ENCODE peak calls at places on chromosomes 2 and 18, in six cellular contexts. One of them, this sample, is unnamed.

GRCh38 chr2:120616261-120616660 is 119.4 kb upstream of the GLI2 start:
- DNase-seq in stimulated activated CD8-positive, alpha-beta memory T cell treated with anti-CD3 and anti-CD28 coated beads, Interleukin-4, amount 100 ng/mL, for 1 hour: no peak
- DNase-seq in foreskin melanocyte: no peak
- DNase-seq in NT2/D1: no peak
- DNase-seq in activated naive CD4-positive, alpha-beta T cell: no peak
- DNase-seq in activated T-helper 9 cell treated with anti-CD3 and anti-CD28 coated beads, Interleukin-2, amount 50 U/mL, for 16 hours: no peak
- DNase-seq in this sample: no peak

GRCh38 chr2:171080607-171081006 is 80.1 kb downstream of the TLK1 start:
- DNase-seq in stimulated activated CD8-positive, alpha-beta memory T cell treated with anti-CD3 and anti-CD28 coated beads, Interleukin-4, amount 100 ng/mL, for 1 hour: no peak
- DNase-seq in foreskin melanocyte: no peak
- DNase-seq in NT2/D1: no peak
- DNase-seq in activated naive CD4-positive, alpha-beta T cell: no peak
- DNase-seq in activated T-helper 9 cell treated with anti-CD3 and anti-CD28 coated beads, Interleukin-2, amount 50 U/mL, for 16 hours: no peak
- DNase-seq in this sample: no peak

GRCh38 chr2:231965118-231965517 is 3.6 kb downstream of the DIS3L2 start:
- DNase-seq in stimulated activated CD8-positive, alpha-beta memory T cell treated with anti-CD3 and anti-CD28 coated beads, Interleukin-4, amount 100 ng/mL, for 1 hour: no peak
- DNase-seq in foreskin melanocyte: no peak
- DNase-seq in NT2/D1: no peak
- DNase-seq in activated naive CD4-positive, alpha-beta T cell: no peak
- DNase-seq in activated T-helper 9 cell treated with anti-CD3 and anti-CD28 coated beads, Interleukin-2, amount 50 U/mL, for 16 hours: no peak
- DNase-seq in this sample: no peak

GRCh38 chr18:57443247-57443646 is 8.1 kb downstream of the ONECUT2 start:
- DNase-seq in stimulated activated CD8-positive, alpha-beta memory T cell treated with anti-CD3 and anti-CD28 coated beads, Interleukin-4, amount 100 ng/mL, for 1 hour: no peak
- DNase-seq in foreskin melanocyte: no peak
- DNase-seq in NT2/D1: no peak
- DNase-seq in activated naive CD4-positive, alpha-beta T cell: no peak
- DNase-seq in activated T-helper 9 cell treated with anti-CD3 and anti-CD28 coated beads, Interleukin-2, amount 50 U/mL, for 16 hours: no peak
- DNase-seq in this sample: no peak

GRCh38 chr2:237697586-237698337 is 70.4 kb downstream of the LRRFIP1 start:
- DNase-seq in stimulated activated CD8-positive, alpha-beta memory T cell treated with anti-CD3 and anti-CD28 coated beads, Interleukin-4, amount 100 ng/mL, for 1 hour: no peak
- DNase-seq in foreskin melanocyte: peak; percentile 57
- DNase-seq in NT2/D1: no peak
- DNase-seq in activated naive CD4-positive, alpha-beta T cell: no peak
- DNase-seq in activated T-helper 9 cell treated with anti-CD3 and anti-CD28 coated beads, Interleukin-2, amount 50 U/mL, for 16 hours: no peak
- DNase-seq in this sample: no peak

GRCh38 chr18:73617981-73618380 is 529.7 kb downstream of the FBXO15 start:
- DNase-seq in stimulated activated CD8-positive, alpha-beta memory T cell treated with anti-CD3 and anti-CD28 coated beads, Interleukin-4, amount 100 ng/mL, for 1 hour: no peak
- DNase-seq in foreskin melanocyte: no peak
- DNase-seq in NT2/D1: no peak
- DNase-seq in activated naive CD4-positive, alpha-beta T cell: no peak
- DNase-seq in activated T-helper 9 cell treated with anti-CD3 and anti-CD28 coated beads, Interleukin-2, amount 50 U/mL, for 16 hours: no peak
- DNase-seq in this sample: peak; percentile 15

GRCh38 chr2:233430091-233430490 is 75.8 kb downstream of the DGKD start:
- DNase-seq in stimulated activated CD8-positive, alpha-beta memory T cell treated with anti-CD3 and anti-CD28 coated beads, Interleukin-4, amount 100 ng/mL, for 1 hour: no peak
- DNase-seq in foreskin melanocyte: no peak
- DNase-seq in NT2/D1: no peak
- DNase-seq in activated naive CD4-positive, alpha-beta T cell: no peak
- DNase-seq in activated T-helper 9 cell treated with anti-CD3 and anti-CD28 coated beads, Interleukin-2, amount 50 U/mL, for 16 hours: no peak
- DNase-seq in this sample: no peak

GRCh38 chr2:241617431-241618154 is 19.4 kb downstream of the THAP4 start:
- DNase-seq in stimulated activated CD8-positive, alpha-beta memory T cell treated with anti-CD3 and anti-CD28 coated beads, Interleukin-4, amount 100 ng/mL, for 1 hour: no peak
- DNase-seq in foreskin melanocyte: no peak
- DNase-seq in NT2/D1: no peak
- DNase-seq in activated naive CD4-positive, alpha-beta T cell: no peak
- DNase-seq in activated T-helper 9 cell treated with anti-CD3 and anti-CD28 coated beads, Interleukin-2, amount 50 U/mL, for 16 hours: no peak
- DNase-seq in this sample: peak; percentile 44

GRCh38 chr2:59888015-59888414 is 665.4 kb downstream of the BCL11A start:
- DNase-seq in stimulated activated CD8-positive, alpha-beta memory T cell treated with anti-CD3 and anti-CD28 coated beads, Interleukin-4, amount 100 ng/mL, for 1 hour: no peak
- DNase-seq in foreskin melanocyte: no peak
- DNase-seq in NT2/D1: peak; percentile 43
- DNase-seq in activated naive CD4-positive, alpha-beta T cell: peak; percentile 19
- DNase-seq in activated T-helper 9 cell treated with anti-CD3 and anti-CD28 coated beads, Interleukin-2, amount 50 U/mL, for 16 hours: no peak
- DNase-seq in this sample: no peak

GRCh38 chr2:106095478-106096392 is 98.4 kb downstream of the UXS1 start:
- DNase-seq in stimulated activated CD8-positive, alpha-beta memory T cell treated with anti-CD3 and anti-CD28 coated beads, Interleukin-4, amount 100 ng/mL, for 1 hour: peak; percentile 51
- DNase-seq in foreskin melanocyte: no peak
- DNase-seq in NT2/D1: no peak
- DNase-seq in activated naive CD4-positive, alpha-beta T cell: peak; percentile 77
- DNase-seq in activated T-helper 9 cell treated with anti-CD3 and anti-CD28 coated beads, Interleukin-2, amount 50 U/mL, for 16 hours: peak; percentile 57
- DNase-seq in this sample: no peak

GRCh38 chr2:97871096-97871780 is 124.5 kb downstream of the TMEM131 start:
- DNase-seq in stimulated activated CD8-positive, alpha-beta memory T cell treated with anti-CD3 and anti-CD28 coated beads, Interleukin-4, amount 100 ng/mL, for 1 hour: no peak
- DNase-seq in foreskin melanocyte: no peak
- DNase-seq in NT2/D1: no peak
- DNase-seq in activated naive CD4-positive, alpha-beta T cell: no peak
- DNase-seq in activated T-helper 9 cell treated with anti-CD3 and anti-CD28 coated beads, Interleukin-2, amount 50 U/mL, for 16 hours: no peak
- DNase-seq in this sample: peak; percentile 52

GRCh38 chr18:59072727-59073421 is 66.8 kb upstream of the SEC11C start:
- DNase-seq in stimulated activated CD8-positive, alpha-beta memory T cell treated with anti-CD3 and anti-CD28 coated beads, Interleukin-4, amount 100 ng/mL, for 1 hour: no peak
- DNase-seq in foreskin melanocyte: no peak
- DNase-seq in NT2/D1: no peak
- DNase-seq in activated naive CD4-positive, alpha-beta T cell: no peak
- DNase-seq in activated T-helper 9 cell treated with anti-CD3 and anti-CD28 coated beads, Interleukin-2, amount 50 U/mL, for 16 hours: no peak
- DNase-seq in this sample: no peak

GRCh38 chr18:77133051-77133919 is 702 bp upstream of the MBP start:
- DNase-seq in stimulated activated CD8-positive, alpha-beta memory T cell treated with anti-CD3 and anti-CD28 coated beads, Interleukin-4, amount 100 ng/mL, for 1 hour: no peak
- DNase-seq in foreskin melanocyte: peak; percentile 59
- DNase-seq in NT2/D1: no peak
- DNase-seq in activated naive CD4-positive, alpha-beta T cell: no peak
- DNase-seq in activated T-helper 9 cell treated with anti-CD3 and anti-CD28 coated beads, Interleukin-2, amount 50 U/mL, for 16 hours: no peak
- DNase-seq in this sample: peak; percentile 51

GRCh38 chr2:62287895-62288589 is 92.1 kb downstream of the B3GNT2 start:
- DNase-seq in stimulated activated CD8-positive, alpha-beta memory T cell treated with anti-CD3 and anti-CD28 coated beads, Interleukin-4, amount 100 ng/mL, for 1 hour: no peak
- DNase-seq in foreskin melanocyte: peak; percentile 58
- DNase-seq in NT2/D1: no peak
- DNase-seq in activated naive CD4-positive, alpha-beta T cell: no peak
- DNase-seq in activated T-helper 9 cell treated with anti-CD3 and anti-CD28 coated beads, Interleukin-2, amount 50 U/mL, for 16 hours: no peak
- DNase-seq in this sample: peak; percentile 98

GRCh38 chr2:112640800-112641675 is 4.7 kb upstream of the SLC20A1 start:
- DNase-seq in stimulated activated CD8-positive, alpha-beta memory T cell treated with anti-CD3 and anti-CD28 coated beads, Interleukin-4, amount 100 ng/mL, for 1 hour: no peak
- DNase-seq in foreskin melanocyte: peak; percentile 65
- DNase-seq in NT2/D1: no peak
- DNase-seq in activated naive CD4-positive, alpha-beta T cell: no peak
- DNase-seq in activated T-helper 9 cell treated with anti-CD3 and anti-CD28 coated beads, Interleukin-2, amount 50 U/mL, for 16 hours: no peak
- DNase-seq in this sample: peak; percentile 81

GRCh38 chr2:68766378-68766845 is 31.8 kb downstream of the ARHGAP25 start:
- DNase-seq in stimulated activated CD8-positive, alpha-beta memory T cell treated with anti-CD3 and anti-CD28 coated beads, Interleukin-4, amount 100 ng/mL, for 1 hour: no peak
- DNase-seq in foreskin melanocyte: no peak
- DNase-seq in NT2/D1: no peak
- DNase-seq in activated naive CD4-positive, alpha-beta T cell: peak; percentile 33
- DNase-seq in activated T-helper 9 cell treated with anti-CD3 and anti-CD28 coated beads, Interleukin-2, amount 50 U/mL, for 16 hours: peak; percentile 30
- DNase-seq in this sample: no peak

GRCh38 chr18:9401166-9401565 is 66.6 kb downstream of the TWSG1 start:
- DNase-seq in stimulated activated CD8-positive, alpha-beta memory T cell treated with anti-CD3 and anti-CD28 coated beads, Interleukin-4, amount 100 ng/mL, for 1 hour: no peak
- DNase-seq in foreskin melanocyte: no peak
- DNase-seq in NT2/D1: no peak
- DNase-seq in activated naive CD4-positive, alpha-beta T cell: no peak
- DNase-seq in activated T-helper 9 cell treated with anti-CD3 and anti-CD28 coated beads, Interleukin-2, amount 50 U/mL, for 16 hours: no peak
- DNase-seq in this sample: no peak

GRCh38 chr18:49249523-49249922 is 210.9 kb downstream of the DYM start:
- DNase-seq in stimulated activated CD8-positive, alpha-beta memory T cell treated with anti-CD3 and anti-CD28 coated beads, Interleukin-4, amount 100 ng/mL, for 1 hour: no peak
- DNase-seq in foreskin melanocyte: peak; percentile 71
- DNase-seq in NT2/D1: no peak
- DNase-seq in activated naive CD4-positive, alpha-beta T cell: no peak
- DNase-seq in activated T-helper 9 cell treated with anti-CD3 and anti-CD28 coated beads, Interleukin-2, amount 50 U/mL, for 16 hours: no peak
- DNase-seq in this sample: peak; percentile 74

GRCh38 chr2:63792523-63792922 is 49.2 kb upstream of the UGP2 start:
- DNase-seq in stimulated activated CD8-positive, alpha-beta memory T cell treated with anti-CD3 and anti-CD28 coated beads, Interleukin-4, amount 100 ng/mL, for 1 hour: no peak
- DNase-seq in foreskin melanocyte: peak; percentile 18
- DNase-seq in NT2/D1: no peak
- DNase-seq in activated naive CD4-positive, alpha-beta T cell: no peak
- DNase-seq in activated T-helper 9 cell treated with anti-CD3 and anti-CD28 coated beads, Interleukin-2, amount 50 U/mL, for 16 hours: no peak
- DNase-seq in this sample: peak; percentile 90

GRCh38 chr2:158184556-158185343 is 83.1 kb downstream of the UPP2 start:
- DNase-seq in stimulated activated CD8-positive, alpha-beta memory T cell treated with anti-CD3 and anti-CD28 coated beads, Interleukin-4, amount 100 ng/mL, for 1 hour: no peak
- DNase-seq in foreskin melanocyte: no peak
- DNase-seq in NT2/D1: no peak
- DNase-seq in activated naive CD4-positive, alpha-beta T cell: no peak
- DNase-seq in activated T-helper 9 cell treated with anti-CD3 and anti-CD28 coated beads, Interleukin-2, amount 50 U/mL, for 16 hours: no peak
- DNase-seq in this sample: peak; percentile 84

GRCh38 chr2:69827796-69828540 is 1.5 kb upstream of the GMCL1 start:
- DNase-seq in stimulated activated CD8-positive, alpha-beta memory T cell treated with anti-CD3 and anti-CD28 coated beads, Interleukin-4, amount 100 ng/mL, for 1 hour: no peak
- DNase-seq in foreskin melanocyte: no peak
- DNase-seq in NT2/D1: no peak
- DNase-seq in activated naive CD4-positive, alpha-beta T cell: no peak
- DNase-seq in activated T-helper 9 cell treated with anti-CD3 and anti-CD28 coated beads, Interleukin-2, amount 50 U/mL, for 16 hours: no peak
- DNase-seq in this sample: peak; percentile 8

GRCh38 chr2:233356546-233357308 is 2.4 kb downstream of the DGKD start:
- DNase-seq in stimulated activated CD8-positive, alpha-beta memory T cell treated with anti-CD3 and anti-CD28 coated beads, Interleukin-4, amount 100 ng/mL, for 1 hour: no peak
- DNase-seq in foreskin melanocyte: no peak
- DNase-seq in NT2/D1: no peak
- DNase-seq in activated naive CD4-positive, alpha-beta T cell: no peak
- DNase-seq in activated T-helper 9 cell treated with anti-CD3 and anti-CD28 coated beads, Interleukin-2, amount 50 U/mL, for 16 hours: no peak
- DNase-seq in this sample: no peak

GRCh38 chr2:74007120-74007519 is 22.4 kb downstream of the TET3 start:
- DNase-seq in stimulated activated CD8-positive, alpha-beta memory T cell treated with anti-CD3 and anti-CD28 coated beads, Interleukin-4, amount 100 ng/mL, for 1 hour: no peak
- DNase-seq in foreskin melanocyte: no peak
- DNase-seq in NT2/D1: no peak
- DNase-seq in activated naive CD4-positive, alpha-beta T cell: no peak
- DNase-seq in activated T-helper 9 cell treated with anti-CD3 and anti-CD28 coated beads, Interleukin-2, amount 50 U/mL, for 16 hours: no peak
- DNase-seq in this sample: no peak

GRCh38 chr2:64604929-64605550 is 48.7 kb downstream of the SERTAD2 start:
- DNase-seq in stimulated activated CD8-positive, alpha-beta memory T cell treated with anti-CD3 and anti-CD28 coated beads, Interleukin-4, amount 100 ng/mL, for 1 hour: no peak
- DNase-seq in foreskin melanocyte: peak; percentile 50
- DNase-seq in NT2/D1: no peak
- DNase-seq in activated naive CD4-positive, alpha-beta T cell: no peak
- DNase-seq in activated T-helper 9 cell treated with anti-CD3 and anti-CD28 coated beads, Interleukin-2, amount 50 U/mL, for 16 hours: no peak
- DNase-seq in this sample: no peak